ENCODE peak calls at places on chromosomes 4 and X, in four cellular contexts. X, Q, E and N are unnamed samples.

GRCh38 chr4:151651496-151651895 is 109.3 kb downstream of the GATB start:
- DNase-seq in X (no peak), Q (no peak), E (no peak), N (no peak)

GRCh38 chrX:86369847-86370630 is 221.8 kb downstream of the DACH2 start:
- DNase-seq in X (no peak), Q (no peak), E (no peak), N (no peak)

GRCh38 chr4:52546449-52546848 is 112.7 kb downstream of the USP46 start:
- DNase-seq in X (peak), Q (no peak), E (no peak), N (peak)

GRCh38 chr4:185212566-185212965 is 3.2 kb downstream of the SNX25 start:
- DNase-seq in X (no peak), Q (peak), E (no peak), N (no peak)

GRCh38 chr4:24080871-24081270 is 191.0 kb upstream of the PPARGC1A start:
- DNase-seq in X (no peak), Q (no peak), E (no peak), N (no peak)

GRCh38 chrX:137263374-137263773 is 229.6 kb upstream of the GPR101 start:
- DNase-seq in X (no peak), Q (no peak), E (no peak), N (no peak)

GRCh38 chr4:25401066-25401465 is 24.0 kb downstream of the ANAPC4 start:
- DNase-seq in X (no peak), Q (peak), E (no peak), N (no peak)

GRCh38 chr4:108861339-108861738 is 98.5 kb upstream of the ETNPPL start:
- DNase-seq in X (no peak), Q (peak), E (no peak), N (peak)

GRCh38 chr4:7666011-7666410 is 231.3 kb upstream of the PSAPL1 start:
- DNase-seq in X (no peak), Q (no peak), E (no peak), N (no peak)

GRCh38 chr4:56684320-56684719 is 3.2 kb upstream of the HOPX start:
- DNase-seq in X (no peak), Q (peak), E (peak), N (no peak)

GRCh38 chrX:36961590-36961989 is 46.6 kb upstream of the FAM47C start:
- DNase-seq in X (no peak), Q (no peak), E (no peak), N (no peak)

GRCh38 chr4:152697284-152698011 is 17.7 kb upstream of the TMEM154 start:
- DNase-seq in X (no peak), Q (no peak), E (no peak), N (no peak)

GRCh38 chr4:166165829-166166420 is 292.9 kb downstream of the TLL1 start:
- DNase-seq in X (peak), Q (peak), E (peak), N (peak)

GRCh38 chr4:48813984-48814383 is 16.9 kb upstream of the OCIAD1 start:
- DNase-seq in X (no peak), Q (no peak), E (no peak), N (no peak)

GRCh38 chr4:109278594-109279031 is 23.8 kb downstream of the COL25A1 start:
- DNase-seq in X (no peak), Q (no peak), E (no peak), N (no peak)

GRCh38 chrX:133390647-133391046 is 24.6 kb downstream of the GPC4 start:
- DNase-seq in X (no peak), Q (no peak), E (no peak), N (no peak)

GRCh38 chrX:54181196-54181953 is 1.7 kb downstream of the FAM120C start:
- DNase-seq in X (no peak), Q (peak), E (peak), N (peak)

GRCh38 chr4:98939892-98940298 is 11.0 kb upstream of the EIF4E start:
- DNase-seq in X (peak), Q (peak), E (peak), N (peak)

GRCh38 chr4:165461176-165461835 is 82.5 kb downstream of the CPE start:
- DNase-seq in X (no peak), Q (peak), E (peak), N (peak)

GRCh38 chrX:27619975-27620374 is 29.8 kb downstream of the DCAF8L2 start:
- DNase-seq in X (no peak), Q (peak), E (no peak), N (peak)
- TF ChIP-seq CTCF in X (peak), Q (peak), E (no peak), N (peak)

GRCh38 chr4:145843651-145844050 is 95.0 kb downstream of the ZNF827 start:
- DNase-seq in X (no peak), Q (no peak), E (no peak), N (no peak)
- H3K4me3 ChIP-seq in X (no peak), Q (no peak), E (no peak), N (no peak)

GRCh38 chr4:1049591-1049905 is 38.1 kb downstream of the FGFRL1 start:
- DNase-seq in X (peak), Q (no peak), E (no peak), N (no peak)
- TF ChIP-seq CTCF in X (no peak), Q (no peak), E (no peak), N (no peak)

GRCh38 chrX:18871161-18871880 is 112.6 kb downstream of the PHKA2 start:
- DNase-seq in X (no peak), Q (peak), E (no peak), N (peak)
- H3K4me3 ChIP-seq in X (no peak), Q (no peak), E (no peak), N (no peak)

GRCh38 chrX:1778817-1779216 is 164.0 kb downstream of the ASMT start:
- DNase-seq in X (no peak), Q (peak), E (no peak), N (no peak)

GRCh38 chrX:1788300-1788911 is 173.5 kb downstream of the ASMT start:
- DNase-seq in X (no peak), Q (no peak), E (no peak), N (no peak)

GRCh38 chrX:1784773-1785172 is 169.9 kb downstream of the ASMT start:
- DNase-seq in X (no peak), Q (no peak), E (no peak), N (no peak)
- TF ChIP-seq CTCF in X (peak), Q (no peak), E (no peak), N (no peak)

DNA sequence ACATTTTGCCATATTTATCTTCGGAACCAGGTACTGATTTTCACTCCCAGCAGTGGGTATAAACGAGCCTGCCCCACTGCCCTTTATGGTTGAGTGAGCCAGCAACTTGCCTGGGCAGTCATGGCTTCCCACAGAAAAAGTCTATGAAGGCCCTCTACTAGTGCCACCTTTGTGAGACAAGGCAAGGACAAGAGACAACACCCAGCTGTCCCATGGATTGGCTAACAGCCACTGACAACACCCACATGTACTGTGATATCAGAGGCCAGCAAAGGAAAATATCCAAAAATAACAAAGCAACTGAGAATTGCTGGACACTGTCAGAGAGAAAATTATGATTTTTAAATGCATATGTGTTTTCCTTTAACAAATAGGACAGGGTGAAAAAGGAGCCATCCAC is 248.4 kb upstream of the TTC29 start:
- DNase-seq in X (no peak), Q (peak), E (no peak), N (peak)
- H3K4me3 ChIP-seq in X (no peak), Q (no peak), E (no peak), N (no peak)

GRCh38 chr4:12534684-12535083 is 949.5 kb downstream of the RAB28 start:
- DNase-seq in X (no peak), Q (no peak), E (no peak), N (no peak)
- TF ChIP-seq CTCF in X (no peak), Q (no peak), E (no peak), N (no peak)

GRCh38 chr4:118957683-118958082 is 69.0 kb downstream of the SYNPO2 start:
- DNase-seq in X (no peak), Q (peak), E (no peak), N (peak)

GRCh38 chr4:118955515-118955914 is 66.9 kb downstream of the SYNPO2 start:
- DNase-seq in X (no peak), Q (no peak), E (peak), N (peak)

GRCh38 chr4:118953276-118953675 is 64.6 kb downstream of the SYNPO2 start:
- DNase-seq in X (no peak), Q (peak), E (peak), N (no peak)

GRCh38 chr4:118950929-118951570 is 62.4 kb downstream of the SYNPO2 start:
- DNase-seq in X (no peak), Q (no peak), E (no peak), N (no peak)

DNA sequence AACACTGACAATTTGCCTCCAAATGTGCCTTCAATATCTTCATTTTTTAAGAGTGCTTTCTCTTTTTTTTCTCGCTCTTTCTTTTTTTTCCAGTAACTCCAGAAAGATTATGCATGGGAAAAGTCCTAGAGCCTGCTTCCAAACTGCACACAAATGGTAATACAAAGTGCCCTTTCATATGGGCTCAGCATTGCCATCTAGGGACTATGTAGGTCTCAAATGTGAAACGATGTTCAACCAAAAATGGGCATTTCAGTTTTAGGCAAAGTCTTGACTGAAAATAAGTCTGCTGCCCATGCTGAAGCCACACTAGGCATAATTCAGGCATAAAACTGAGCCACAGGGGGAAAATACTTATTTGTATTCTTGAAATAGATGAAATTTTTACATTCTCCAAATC is 65.6 kb downstream of the SYNPO2 start:
- DNase-seq in X (no peak), Q (peak), E (peak), N (peak)
- H3K4me3 ChIP-seq in X (no peak), Q (no peak), E (no peak), N (no peak)